ENCODE peak calls at places on chromosomes 2 and 18, in four cellular contexts. One of them, this sample, is unnamed.

GRCh38 chr2:165634855-165635254 is 159.2 kb downstream of the GALNT3 start:
- DNase-seq in HepG2: no peak
- DNase-seq in K562: no peak
- DNase-seq in GM12878: no peak
- DNase-seq in this sample: peak; percentile 25

GRCh38 chr2:220588148-220588547 is 960.7 kb downstream of the SLC4A3 start:
- DNase-seq in HepG2: no peak
- DNase-seq in K562: no peak
- DNase-seq in GM12878: no peak
- DNase-seq in this sample: no peak

GRCh38 chr18:35776481-35776880 is 194.9 kb downstream of the GALNT1 start:
- DNase-seq in HepG2: no peak
- DNase-seq in K562: no peak
- DNase-seq in GM12878: no peak
- DNase-seq in this sample: no peak

GRCh38 chr18:9520666-9521065 is 45.4 kb downstream of the RALBP1 start:
- DNase-seq in HepG2: no peak
- DNase-seq in K562: no peak
- DNase-seq in GM12878: no peak
- DNase-seq in this sample: no peak

GRCh38 chr2:173903611-173904394 is 61.4 kb downstream of the SP3 start:
- DNase-seq in HepG2: no peak
- DNase-seq in K562: no peak
- DNase-seq in GM12878: no peak
- DNase-seq in this sample: no peak

GRCh38 chr2:203623104-203623503 is 83.3 kb upstream of the CD28 start:
- DNase-seq in HepG2: no peak
- DNase-seq in K562: no peak
- DNase-seq in GM12878: no peak
- DNase-seq in this sample: no peak

GRCh38 chr18:74513149-74513882 is 17.2 kb downstream of the CNDP2 start:
- DNase-seq in HepG2: no peak
- DNase-seq in K562: no peak
- DNase-seq in GM12878: no peak
- DNase-seq in this sample: no peak

GRCh38 chr2:24813645-24814257 is 20.5 kb downstream of the CENPO start:
- DNase-seq in HepG2: no peak
- DNase-seq in K562: no peak
- DNase-seq in GM12878: no peak
- DNase-seq in this sample: no peak

GRCh38 chr2:112483047-112483473 is 1.1 kb downstream of the TTL start:
- DNase-seq in HepG2: peak; percentile 76
- DNase-seq in K562: peak; percentile 62
- DNase-seq in GM12878: no peak
- DNase-seq in this sample: peak; percentile 46

GRCh38 chr2:204834716-204835115 is 289.4 kb downstream of the PARD3B start:
- DNase-seq in HepG2: no peak
- DNase-seq in K562: no peak
- DNase-seq in GM12878: no peak
- DNase-seq in this sample: no peak

GRCh38 chr2:177161741-177162440 is 50.7 kb upstream of the HNRNPA3 start:
- DNase-seq in HepG2: no peak
- DNase-seq in K562: peak; percentile 51
- DNase-seq in GM12878: no peak
- DNase-seq in this sample: no peak

GRCh38 chr2:115414461-115414860 is 972.0 kb downstream of the DPP10 start:
- DNase-seq in HepG2: no peak
- DNase-seq in K562: no peak
- DNase-seq in GM12878: no peak
- DNase-seq in this sample: no peak
- TF ChIP-seq FOXK2 in HepG2: no peak
- TF ChIP-seq FOXK2 in K562: no peak
- TF ChIP-seq FOXK2 in GM12878: no peak
- TF ChIP-seq FOXK2 in this sample: no peak

GRCh38 chr18:13211537-13211936 is 7.0 kb upstream of the LDLRAD4 start:
- DNase-seq in HepG2: no peak
- DNase-seq in K562: no peak
- DNase-seq in GM12878: no peak
- DNase-seq in this sample: no peak
- TF ChIP-seq FOXK2 in HepG2: no peak
- TF ChIP-seq FOXK2 in K562: no peak
- TF ChIP-seq FOXK2 in GM12878: no peak
- TF ChIP-seq FOXK2 in this sample: no peak

DNA sequence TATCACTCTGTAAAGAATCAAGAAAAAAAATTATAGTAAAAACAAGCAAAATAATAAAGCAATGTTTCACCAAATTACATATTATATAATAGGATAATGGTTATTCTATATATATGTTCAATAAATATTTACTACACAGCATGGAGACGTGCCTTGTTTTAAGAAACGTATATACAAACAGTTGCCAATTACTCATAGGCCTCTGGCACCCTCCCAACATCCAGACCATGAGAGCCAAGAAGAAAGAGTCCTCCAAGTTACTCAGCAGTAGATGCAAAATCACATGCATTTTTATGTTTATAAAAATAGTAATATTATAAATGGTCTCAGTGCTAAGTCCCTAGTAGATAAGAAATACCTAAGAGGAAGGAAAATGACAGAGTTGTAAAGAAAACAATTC is 64.8 kb downstream of the REV1 start:
- DNase-seq in HepG2: no peak
- DNase-seq in K562: no peak
- DNase-seq in GM12878: no peak
- DNase-seq in this sample: no peak
- TF ChIP-seq FOXK2 in HepG2: no peak
- TF ChIP-seq FOXK2 in K562: no peak
- TF ChIP-seq FOXK2 in GM12878: no peak
- TF ChIP-seq FOXK2 in this sample: no peak

GRCh38 chr2:236965841-236966096 is 119.9 kb upstream of the COPS8 start:
- DNase-seq in HepG2: no peak
- DNase-seq in K562: no peak
- DNase-seq in GM12878: no peak
- DNase-seq in this sample: no peak
- TF ChIP-seq FOXK2 in HepG2: no peak
- TF ChIP-seq FOXK2 in K562: no peak
- TF ChIP-seq FOXK2 in GM12878: no peak
- TF ChIP-seq FOXK2 in this sample: no peak

GRCh38 chr2:12313445-12314118 is 403.2 kb upstream of the TRIB2 start:
- DNase-seq in HepG2: no peak
- DNase-seq in K562: no peak
- DNase-seq in GM12878: no peak
- DNase-seq in this sample: no peak

GRCh38 chr2:12317286-12317685 is 399.4 kb upstream of the TRIB2 start:
- DNase-seq in HepG2: no peak
- DNase-seq in K562: no peak
- DNase-seq in GM12878: no peak
- DNase-seq in this sample: no peak

GRCh38 chr2:12314119-12314735 is 402.5 kb upstream of the TRIB2 start:
- DNase-seq in HepG2: no peak
- DNase-seq in K562: no peak
- DNase-seq in GM12878: no peak
- DNase-seq in this sample: no peak

GRCh38 chr2:12316464-12316863 is 400.3 kb upstream of the TRIB2 start:
- DNase-seq in HepG2: no peak
- DNase-seq in K562: no peak
- DNase-seq in GM12878: no peak
- DNase-seq in this sample: no peak

GRCh38 chr2:12315224-12315623 is 401.5 kb upstream of the TRIB2 start:
- DNase-seq in HepG2: no peak
- DNase-seq in K562: peak; percentile 62
- DNase-seq in GM12878: no peak
- DNase-seq in this sample: no peak
- TF ChIP-seq FOXK2 in HepG2: no peak
- TF ChIP-seq FOXK2 in K562: no peak
- TF ChIP-seq FOXK2 in GM12878: no peak
- TF ChIP-seq FOXK2 in this sample: no peak

This sample was measured in HEK293T.